ENCODE peak calls at places on chromosomes 11 and 22, in five cellular contexts. One of them, this sample, is unnamed.

GRCh38 chr11:71563401-71563800 is 2.0 kb upstream of the KRTAP5-10 start:
- DNase-seq in activated gamma-delta T cell treated with Interleukin-2 at 50 U/mL for 16 hours: no peak
- DNase-seq in SJSA1: no peak
- DNase-seq in heart left ventricle: no peak
- DNase-seq in AG09319: peak
- DNase-seq in this sample: peak

GRCh38 chr22:47299879-47300697 is 537.6 kb downstream of the TBC1D22A start:
- DNase-seq in activated gamma-delta T cell treated with Interleukin-2 at 50 U/mL for 16 hours: no peak
- DNase-seq in SJSA1: peak
- DNase-seq in heart left ventricle: no peak
- DNase-seq in AG09319: no peak
- DNase-seq in this sample: no peak

GRCh38 chr22:21947040-21948014 is 5.3 kb downstream of the PPM1F start:
- DNase-seq in activated gamma-delta T cell treated with Interleukin-2 at 50 U/mL for 16 hours: no peak
- DNase-seq in SJSA1: no peak
- DNase-seq in heart left ventricle: peak
- DNase-seq in AG09319: no peak
- DNase-seq in this sample: peak

GRCh38 chr22:23282089-23282501 is 101.8 kb downstream of the BCR start:
- DNase-seq in activated gamma-delta T cell treated with Interleukin-2 at 50 U/mL for 16 hours: no peak
- DNase-seq in SJSA1: peak
- DNase-seq in heart left ventricle: peak
- DNase-seq in AG09319: no peak
- DNase-seq in this sample: no peak

GRCh38 chr22:39574779-39575551 is 4.4 kb downstream of the CACNA1I start:
- DNase-seq in activated gamma-delta T cell treated with Interleukin-2 at 50 U/mL for 16 hours: no peak
- DNase-seq in SJSA1: peak
- DNase-seq in heart left ventricle: no peak
- DNase-seq in AG09319: peak
- DNase-seq in this sample: no peak

GRCh38 chr22:29581799-29582198 is 886 bp upstream of the NIPSNAP1 start:
- DNase-seq in activated gamma-delta T cell treated with Interleukin-2 at 50 U/mL for 16 hours: no peak
- DNase-seq in SJSA1: no peak
- DNase-seq in heart left ventricle: no peak
- DNase-seq in AG09319: no peak
- DNase-seq in this sample: peak

GRCh38 chr11:19253149-19253540 is 12.4 kb upstream of the E2F8 start:
- DNase-seq in activated gamma-delta T cell treated with Interleukin-2 at 50 U/mL for 16 hours: no peak
- DNase-seq in SJSA1: no peak
- DNase-seq in heart left ventricle: no peak
- DNase-seq in AG09319: no peak
- DNase-seq in this sample: no peak

GRCh38 chr11:63837719-63838118 is 1.2 kb upstream of the MARK2 start:
- DNase-seq in activated gamma-delta T cell treated with Interleukin-2 at 50 U/mL for 16 hours: no peak
- DNase-seq in SJSA1: no peak
- DNase-seq in heart left ventricle: no peak
- DNase-seq in AG09319: no peak
- DNase-seq in this sample: no peak

GRCh38 chr22:40746428-40747220 is 67.3 kb downstream of the MCHR1 start:
- DNase-seq in activated gamma-delta T cell treated with Interleukin-2 at 50 U/mL for 16 hours: no peak
- DNase-seq in SJSA1: no peak
- DNase-seq in heart left ventricle: no peak
- DNase-seq in AG09319: no peak
- DNase-seq in this sample: no peak

GRCh38 chr22:43811777-43812148 is 342 bp downstream of the EFCAB6 start:
- DNase-seq in activated gamma-delta T cell treated with Interleukin-2 at 50 U/mL for 16 hours: no peak
- DNase-seq in SJSA1: no peak
- DNase-seq in heart left ventricle: no peak
- DNase-seq in AG09319: no peak
- DNase-seq in this sample: peak

GRCh38 chr11:56883590-56883989 is 105.1 kb upstream of the OR5AK2 start:
- DNase-seq in activated gamma-delta T cell treated with Interleukin-2 at 50 U/mL for 16 hours: no peak
- DNase-seq in SJSA1: no peak
- DNase-seq in heart left ventricle: no peak
- DNase-seq in AG09319: no peak
- DNase-seq in this sample: no peak

GRCh38 chr22:19903031-19903430 is 38.5 kb upstream of the COMT start:
- DNase-seq in activated gamma-delta T cell treated with Interleukin-2 at 50 U/mL for 16 hours: no peak
- DNase-seq in SJSA1: no peak
- DNase-seq in heart left ventricle: no peak
- DNase-seq in AG09319: no peak
- DNase-seq in this sample: no peak

GRCh38 chr11:102383839-102384238 is 36.8 kb downstream of the BIRC2 start:
- DNase-seq in activated gamma-delta T cell treated with Interleukin-2 at 50 U/mL for 16 hours: no peak
- DNase-seq in SJSA1: no peak
- DNase-seq in heart left ventricle: no peak
- DNase-seq in AG09319: no peak
- DNase-seq in this sample: no peak

GRCh38 chr11:1834132-1834610 is 619 bp upstream of the SYT8 start:
- DNase-seq in activated gamma-delta T cell treated with Interleukin-2 at 50 U/mL for 16 hours: no peak
- DNase-seq in SJSA1: no peak
- DNase-seq in heart left ventricle: peak
- DNase-seq in AG09319: no peak
- DNase-seq in this sample: no peak

GRCh38 chr11:1549355-1550330 is 22.4 kb downstream of the DUSP8 start:
- DNase-seq in activated gamma-delta T cell treated with Interleukin-2 at 50 U/mL for 16 hours: no peak
- DNase-seq in SJSA1: no peak
- DNase-seq in heart left ventricle: peak
- DNase-seq in AG09319: no peak
- DNase-seq in this sample: no peak

GRCh38 chr11:128724891-128725611 is 31.2 kb downstream of the FLI1 start:
- DNase-seq in activated gamma-delta T cell treated with Interleukin-2 at 50 U/mL for 16 hours: no peak
- DNase-seq in SJSA1: no peak
- DNase-seq in heart left ventricle: no peak
- DNase-seq in AG09319: no peak
- DNase-seq in this sample: no peak

GRCh38 chr11:96567193-96567592 is 177.4 kb downstream of the JRKL start:
- DNase-seq in activated gamma-delta T cell treated with Interleukin-2 at 50 U/mL for 16 hours: no peak
- DNase-seq in SJSA1: no peak
- DNase-seq in heart left ventricle: no peak
- DNase-seq in AG09319: no peak
- DNase-seq in this sample: peak

GRCh38 chr11:47269829-47270305 is at the start of gene MADD:
- DNase-seq in activated gamma-delta T cell treated with Interleukin-2 at 50 U/mL for 16 hours: peak
- DNase-seq in SJSA1: peak
- DNase-seq in heart left ventricle: peak
- DNase-seq in AG09319: no peak
- DNase-seq in this sample: peak

GRCh38 chr11:865512-866430 is 23.1 kb downstream of the TSPAN4 start:
- DNase-seq in activated gamma-delta T cell treated with Interleukin-2 at 50 U/mL for 16 hours: no peak
- DNase-seq in SJSA1: no peak
- DNase-seq in heart left ventricle: no peak
- DNase-seq in AG09319: no peak
- DNase-seq in this sample: no peak

GRCh38 chr22:40463017-40463631 is 92.7 kb downstream of the SGSM3 start:
- DNase-seq in activated gamma-delta T cell treated with Interleukin-2 at 50 U/mL for 16 hours: peak
- DNase-seq in SJSA1: no peak
- DNase-seq in heart left ventricle: peak
- DNase-seq in AG09319: no peak
- DNase-seq in this sample: no peak

GRCh38 chr11:10722307-10722706 is 28.7 kb upstream of the CTR9 start:
- DNase-seq in activated gamma-delta T cell treated with Interleukin-2 at 50 U/mL for 16 hours: no peak
- DNase-seq in SJSA1: no peak
- DNase-seq in heart left ventricle: no peak
- DNase-seq in AG09319: no peak
- DNase-seq in this sample: no peak

GRCh38 chr22:45608763-45609180 is 62.9 kb upstream of the ATXN10 start:
- DNase-seq in activated gamma-delta T cell treated with Interleukin-2 at 50 U/mL for 16 hours: peak
- DNase-seq in SJSA1: peak
- DNase-seq in heart left ventricle: no peak
- DNase-seq in AG09319: no peak
- DNase-seq in this sample: no peak

GRCh38 chr22:38843716-38844660 is at the start of gene NPTXR:
- DNase-seq in activated gamma-delta T cell treated with Interleukin-2 at 50 U/mL for 16 hours: peak
- DNase-seq in SJSA1: peak
- DNase-seq in heart left ventricle: peak
- DNase-seq in AG09319: no peak
- DNase-seq in this sample: peak

GRCh38 chr11:77140231-77140959 is 12.3 kb downstream of the MYO7A start:
- DNase-seq in activated gamma-delta T cell treated with Interleukin-2 at 50 U/mL for 16 hours: no peak
- DNase-seq in SJSA1: no peak
- DNase-seq in heart left ventricle: peak
- DNase-seq in AG09319: no peak
- DNase-seq in this sample: peak

GRCh38 chr11:7582338-7582985 is 68.7 kb downstream of the PPFIBP2 start:
- DNase-seq in activated gamma-delta T cell treated with Interleukin-2 at 50 U/mL for 16 hours: no peak
- DNase-seq in SJSA1: no peak
- DNase-seq in heart left ventricle: no peak
- DNase-seq in AG09319: no peak
- DNase-seq in this sample: no peak

GRCh38 chr22:47369431-47370015 is 607.1 kb downstream of the TBC1D22A start:
- DNase-seq in activated gamma-delta T cell treated with Interleukin-2 at 50 U/mL for 16 hours: no peak
- DNase-seq in SJSA1: peak
- DNase-seq in heart left ventricle: no peak
- DNase-seq in AG09319: no peak
- DNase-seq in this sample: no peak

GRCh38 chr11:70005107-70005818 is 72.9 kb upstream of the ANO1 start:
- DNase-seq in activated gamma-delta T cell treated with Interleukin-2 at 50 U/mL for 16 hours: no peak
- DNase-seq in SJSA1: peak
- DNase-seq in heart left ventricle: no peak
- DNase-seq in AG09319: peak
- DNase-seq in this sample: no peak

GRCh38 chr11:133162228-133162627 is 370.1 kb downstream of the OPCML start:
- DNase-seq in activated gamma-delta T cell treated with Interleukin-2 at 50 U/mL for 16 hours: no peak
- DNase-seq in SJSA1: no peak
- DNase-seq in heart left ventricle: no peak
- DNase-seq in AG09319: no peak
- DNase-seq in this sample: no peak

GRCh38 chr11:119206512-119207299 is 567 bp downstream of the CBL start:
- DNase-seq in activated gamma-delta T cell treated with Interleukin-2 at 50 U/mL for 16 hours: peak
- DNase-seq in SJSA1: peak
- DNase-seq in heart left ventricle: peak
- DNase-seq in AG09319: no peak
- DNase-seq in this sample: peak

GRCh38 chr22:43828711-43829447 is 16.8 kb upstream of the EFCAB6 start:
- DNase-seq in activated gamma-delta T cell treated with Interleukin-2 at 50 U/mL for 16 hours: no peak
- DNase-seq in SJSA1: no peak
- DNase-seq in heart left ventricle: peak
- DNase-seq in AG09319: no peak
- DNase-seq in this sample: peak

GRCh38 chr11:104650234-104650633 is 248.0 kb downstream of the CASP12 start:
- DNase-seq in activated gamma-delta T cell treated with Interleukin-2 at 50 U/mL for 16 hours: no peak
- DNase-seq in SJSA1: no peak
- DNase-seq in heart left ventricle: no peak
- DNase-seq in AG09319: no peak
- DNase-seq in this sample: peak

GRCh38 chr11:28110108-28110838 is 2.1 kb downstream of the METTL15 start:
- DNase-seq in activated gamma-delta T cell treated with Interleukin-2 at 50 U/mL for 16 hours: peak
- DNase-seq in SJSA1: peak
- DNase-seq in heart left ventricle: peak
- DNase-seq in AG09319: peak
- DNase-seq in this sample: peak

This sample was measured in GM23338.